ENCODE peak calls at places on chromosome 22, in four cellular contexts. V is PC-3, R is upper lobe of right lung, J is sigmoid colon. Z is an unnamed sample. For H3K36me3, the result is how much of the 10 kb centered on the place peaks cover.

GRCh38 chr22:38080847-38081635 is 2.9 kb downstream of the SLC16A8 start:
- DNase-seq in V (peak), J (no peak), R (no peak), Z (no peak)

GRCh38 chr22:46053563-46054090 is 76.7 kb upstream of the WNT7B start:
- DNase-seq in J (peak), R (peak), V (peak), Z (peak)

GRCh38 chr22:22753526-22754267 is 109.3 kb downstream of the GGTLC2 start:
- DNase-seq in V (peak), R (no peak), J (no peak), Z (peak)

GRCh38 chr22:38657248-38657909 is 941 bp downstream of the CBY1 start:
- DNase-seq in V (peak), J (no peak), R (no peak), Z (peak)

GRCh38 chr22:43835736-43836135 is 23.6 kb upstream of the EFCAB6 start:
- DNase-seq in R (no peak), J (no peak), V (no peak), Z (no peak)

GRCh38 chr22:23128269-23129108 is 13.3 kb downstream of the RSPH14 start:
- DNase-seq in R (no peak), V (peak), J (peak), Z (peak)

GRCh38 chr22:48883211-48883960 is 944.3 kb downstream of the BRD1 start:
- DNase-seq in V (no peak), R (peak), J (peak), Z (no peak)

GRCh38 chr22:47207846-47208554 is 445.6 kb downstream of the TBC1D22A start:
- DNase-seq in V (no peak), R (no peak), J (peak), Z (no peak)

GRCh38 chr22:49229483-49230193 is 598.0 kb downstream of the BRD1 start:
- DNase-seq in V (no peak), R (no peak), J (no peak), Z (no peak)

GRCh38 chr22:17627961-17628303 is 617 bp downstream of the ATP6V1E1 start:
- DNase-seq in V (no peak), J (no peak), R (no peak), Z (no peak)

GRCh38 chr22:38109391-38110000 is 988 bp downstream of the BAIAP2L2 start:
- DNase-seq in R (no peak), V (no peak), J (no peak), Z (no peak)

GRCh38 chr22:17501679-17502285 is 61.5 kb upstream of the SLC25A18 start:
- DNase-seq in J (no peak), V (peak), R (no peak), Z (peak)

GRCh38 chr22:33513388-33514336 is 406.6 kb downstream of the LARGE1 start:
- DNase-seq in J (no peak), R (no peak), V (peak), Z (no peak)

GRCh38 chr22:22930571-22931556 is 43.2 kb downstream of the IGLL5 start:
- DNase-seq in J (no peak), V (no peak), R (no peak), Z (no peak)

GRCh38 chr22:48734961-48735360 is 1092.7 kb downstream of the BRD1 start:
- DNase-seq in R (peak), V (no peak), J (no peak), Z (no peak)

GRCh38 chr22:21657361-21658118 is 8.3 kb upstream of the PPIL2 start:
- DNase-seq in J (no peak), R (peak), V (peak), Z (peak)

GRCh38 chr22:33455036-33455435 is 396.9 kb upstream of the SYN3 start:
- DNase-seq in J (no peak), R (no peak), V (no peak), Z (no peak)

GRCh38 chr22:44710474-44711235 is 8.7 kb downstream of the PRR5 start:
- DNase-seq in J (no peak), R (no peak), V (no peak), Z (no peak)

GRCh38 chr22:28627791-28628190 is 51.8 kb downstream of the TTC28 start:
- DNase-seq in J (no peak), V (no peak), R (no peak), Z (no peak)

GRCh38 chr22:47994899-47995573 is 1232.6 kb downstream of the TBC1D22A start:
- DNase-seq in R (no peak), J (no peak), V (no peak), Z (no peak)

GRCh38 chr22:46280999-46281623 is 13.3 kb downstream of the TTC38 start:
- DNase-seq in R (peak), V (no peak), J (peak), Z (no peak)

GRCh38 chr22:26767351-26767970 is 110.1 kb downstream of the MIAT start:
- DNase-seq in V (no peak), J (no peak), R (no peak), Z (no peak)

GRCh38 chr22:26763633-26764295 is 106.4 kb downstream of the MIAT start:
- DNase-seq in R (no peak), V (peak), J (no peak), Z (no peak)

GRCh38 chr22:26766510-26767350 is 109.3 kb downstream of the MIAT start:
- DNase-seq in V (no peak), J (no peak), R (no peak), Z (no peak)

GRCh38 chr22:26757496-26757895 is 100.1 kb downstream of the MIAT start:
- DNase-seq in V (no peak), R (no peak), J (no peak), Z (no peak)

DNA sequence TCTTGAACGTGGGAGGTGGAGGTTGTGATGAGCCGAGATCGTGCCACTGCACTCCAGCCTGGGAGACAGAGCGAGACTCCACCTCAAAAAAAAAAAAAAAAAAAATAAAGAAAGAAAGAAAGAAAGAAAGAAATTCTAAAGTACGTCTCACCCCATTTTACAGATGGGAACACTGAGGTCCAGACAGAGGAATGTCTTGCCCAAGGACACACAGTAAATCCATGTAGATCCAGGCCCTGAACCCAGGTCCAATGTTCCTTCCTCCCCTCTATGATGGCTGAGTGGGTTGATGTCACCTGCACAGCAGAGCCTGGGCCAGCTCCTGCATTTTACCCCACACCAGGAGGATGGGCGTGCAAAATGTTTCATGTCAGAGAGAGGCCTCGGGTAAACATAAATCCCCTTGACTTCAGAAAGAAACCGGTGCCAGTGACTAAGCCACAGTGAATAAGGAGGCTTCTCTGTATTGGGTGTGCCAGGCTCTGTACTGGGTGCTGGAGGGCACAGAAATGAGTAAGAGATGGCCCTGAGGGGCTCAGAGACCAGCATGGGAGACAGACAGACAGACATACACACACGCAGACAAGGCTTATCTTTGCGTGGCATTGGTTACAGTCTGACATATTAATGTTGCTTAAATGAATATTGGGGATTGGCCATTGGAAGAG is 105.2 kb downstream of the MIAT start:
- DNase-seq in V (no peak), R (no peak), J (no peak), Z (no peak)
- H3K36me3 ChIP-seq in V (under half), R (under half), J (under half), Z (under half)

GRCh38 chr22:26462971-26463661 is 20.5 kb downstream of the HPS4 start:
- DNase-seq in J (no peak), V (no peak), R (no peak), Z (no peak)

GRCh38 chr22:26463688-26464087 is 19.9 kb downstream of the HPS4 start:
- DNase-seq in V (no peak), R (no peak), J (no peak), Z (no peak)

GRCh38 chr22:26460202-26460601 is 23.4 kb downstream of the HPS4 start:
- DNase-seq in R (no peak), V (no peak), J (no peak), Z (no peak)

GRCh38 chr22:26462051-26462450 is 21.5 kb downstream of the HPS4 start:
- DNase-seq in J (no peak), V (no peak), R (no peak), Z (no peak)

GRCh38 chr22:26461188-26461810 is 22.3 kb downstream of the HPS4 start:
- DNase-seq in R (no peak), J (no peak), V (peak), Z (peak)
- H3K36me3 ChIP-seq in R (half or more), J (half or more), V (under half), Z (half or more)

GRCh38 chr22:40789131-40789530 is 30.0 kb downstream of the SLC25A17 start:
- DNase-seq in J (no peak), R (no peak), V (no peak), Z (no peak)

GRCh38 chr22:40792451-40792850 is 26.7 kb downstream of the SLC25A17 start:
- DNase-seq in V (no peak), J (no peak), R (no peak), Z (no peak)

GRCh38 chr22:40791241-40791640 is 27.9 kb downstream of the SLC25A17 start:
- DNase-seq in V (no peak), J (no peak), R (no peak), Z (peak)
- H3K36me3 ChIP-seq in V (under half), J (under half), R (under half), Z (under half)

GRCh38 chr22:36321797-36322601 is 65.8 kb downstream of the MYH9 start:
- DNase-seq in J (no peak), V (no peak), R (no peak), Z (no peak)
- H3K36me3 ChIP-seq in J (half or more), V (half or more), R (half or more), Z (half or more)

DNA sequence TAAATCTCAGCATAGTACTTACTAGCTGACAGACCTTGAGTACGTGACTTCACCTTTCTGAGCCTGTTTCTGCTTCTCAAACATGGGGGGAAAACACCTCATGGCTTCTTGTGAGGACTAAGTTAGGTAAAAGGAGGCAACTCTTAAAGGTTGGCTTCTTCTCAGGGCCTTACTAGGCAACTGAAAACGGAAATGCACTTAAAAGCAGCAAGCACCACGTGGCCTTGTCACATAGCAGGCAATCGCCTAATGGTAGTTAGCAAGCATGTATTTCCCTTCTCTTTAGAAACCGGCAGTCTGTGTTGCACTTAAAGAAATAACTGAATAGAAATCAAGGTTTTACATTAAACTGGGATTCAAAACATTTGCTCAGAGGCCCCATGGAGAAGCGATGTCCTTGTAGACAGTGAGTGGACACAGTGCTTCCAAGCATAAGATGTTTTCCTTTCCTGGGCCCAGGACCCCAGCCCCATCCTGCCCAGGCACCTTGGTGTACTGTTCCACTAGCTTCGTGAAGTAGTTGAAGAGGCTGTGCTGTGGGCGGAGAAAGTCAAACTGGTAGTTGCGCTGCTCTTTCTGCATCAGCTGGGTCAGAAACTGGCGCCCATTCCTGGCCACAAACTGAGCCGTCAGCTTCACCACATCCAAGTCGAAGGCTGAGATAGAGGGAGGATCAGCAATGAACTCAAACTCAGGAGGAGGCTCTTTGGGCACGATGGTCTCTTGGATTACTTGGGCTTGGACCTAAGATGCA is 12.1 kb downstream of the SF3A1 start:
- DNase-seq in J (no peak), V (no peak), R (no peak), Z (no peak)
- H3K36me3 ChIP-seq in J (half or more), V (half or more), R (half or more), Z (half or more)

GRCh38 chr22:31446208-31446607 is 43.4 kb downstream of the EIF4ENIF1 start:
- DNase-seq in V (no peak), R (no peak), J (no peak), Z (no peak)

GRCh38 chr22:31442768-31443489 is 43.5 kb downstream of the DRG1 start:
- DNase-seq in R (no peak), V (no peak), J (no peak), Z (no peak)

GRCh38 chr22:31445642-31446041 is 44.0 kb downstream of the EIF4ENIF1 start:
- DNase-seq in R (no peak), J (no peak), V (no peak), Z (no peak)

GRCh38 chr22:31441652-31442051 is 42.2 kb downstream of the DRG1 start:
- DNase-seq in V (no peak), R (no peak), J (no peak), Z (no peak)

DNA sequence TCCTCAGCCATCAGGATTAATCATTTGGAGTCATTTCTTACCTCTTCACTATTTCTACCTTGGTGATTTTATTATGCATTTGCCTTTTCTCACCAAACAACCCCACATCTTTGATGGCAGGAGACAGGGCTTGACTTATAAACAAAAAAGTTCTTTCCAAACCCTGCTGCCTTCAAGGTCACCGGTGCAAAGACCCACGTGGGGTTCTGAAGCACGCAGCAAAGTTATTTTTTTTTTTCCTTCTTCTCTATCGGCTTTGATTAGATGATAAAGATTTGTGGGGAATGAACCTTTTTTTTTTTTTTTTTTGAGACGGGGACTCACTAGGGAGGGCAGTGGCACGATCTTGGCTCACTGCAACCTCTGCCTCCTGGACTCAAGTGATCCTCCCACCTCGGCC is 44.1 kb downstream of the DRG1 start:
- DNase-seq in R (no peak), V (no peak), J (no peak), Z (no peak)
- H3K36me3 ChIP-seq in R (half or more), V (under half), J (half or more), Z (half or more)

DNA sequence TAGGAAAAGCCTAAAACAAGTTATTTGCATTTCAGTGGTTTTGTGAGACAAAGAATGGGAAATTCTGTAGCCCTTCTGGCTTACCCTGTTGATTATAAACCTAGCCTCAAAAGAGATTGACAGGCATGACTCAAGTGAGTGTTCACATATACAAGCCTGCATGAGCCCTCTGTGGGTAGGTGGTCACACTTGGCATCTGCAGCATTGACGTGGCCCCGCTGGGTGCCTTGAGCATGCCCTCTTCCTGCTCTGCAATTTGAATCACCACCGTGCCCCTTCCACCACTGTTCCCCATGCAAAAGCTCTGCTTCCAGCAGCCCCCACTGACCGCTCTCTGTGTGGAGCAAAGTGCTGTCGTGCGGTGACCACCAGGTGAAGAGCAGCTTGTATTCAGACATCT is 21.0 kb upstream of the ADSL start:
- DNase-seq in V (no peak), R (no peak), J (no peak), Z (no peak)
- H3K36me3 ChIP-seq in V (under half), R (half or more), J (under half), Z (under half)

GRCh38 chr22:19376971-19377370 is 54.6 kb downstream of the HIRA start:
- DNase-seq in J (peak), R (no peak), V (no peak), Z (no peak)
- H3K36me3 ChIP-seq in J (half or more), R (half or more), V (under half), Z (half or more)

DNA sequence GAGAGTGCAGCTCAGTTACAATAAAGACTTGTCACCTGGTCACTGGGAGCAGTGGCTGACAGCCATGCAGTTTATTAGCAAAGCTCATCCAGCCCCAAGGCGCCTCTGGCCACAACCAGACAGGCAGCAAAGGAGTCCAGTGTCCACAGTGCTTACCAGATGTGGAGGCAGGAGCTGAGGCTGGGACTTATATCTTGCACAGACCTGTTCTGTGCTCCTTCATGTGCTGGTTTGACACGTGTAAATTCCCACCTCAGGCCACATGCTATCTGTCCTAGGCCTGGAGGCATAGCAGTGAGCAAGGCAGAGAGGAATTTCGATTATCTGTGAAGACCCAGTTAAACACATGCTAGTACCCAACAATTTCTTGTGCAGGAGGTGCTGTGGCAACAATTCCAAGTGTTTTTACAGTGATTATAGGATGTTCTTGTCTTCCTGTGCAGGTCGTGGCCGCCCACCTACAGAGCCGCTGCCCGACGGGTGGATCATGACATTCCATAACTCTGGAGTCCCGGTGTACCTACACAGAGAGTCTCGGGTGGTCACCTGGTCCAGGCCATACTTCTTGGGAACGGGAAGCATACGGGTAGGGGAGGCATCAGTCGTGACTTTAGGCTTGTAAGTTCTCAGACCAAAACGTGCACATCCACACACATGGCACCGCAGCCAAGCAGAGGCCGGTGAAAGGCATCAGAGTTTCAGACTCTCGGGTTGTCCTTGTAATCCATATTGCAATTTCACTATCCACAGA is 9.4 kb downstream of the DGCR8 start:
- DNase-seq in J (no peak), V (no peak), R (no peak), Z (no peak)
- H3K36me3 ChIP-seq in J (half or more), V (half or more), R (half or more), Z (half or more)

DNA sequence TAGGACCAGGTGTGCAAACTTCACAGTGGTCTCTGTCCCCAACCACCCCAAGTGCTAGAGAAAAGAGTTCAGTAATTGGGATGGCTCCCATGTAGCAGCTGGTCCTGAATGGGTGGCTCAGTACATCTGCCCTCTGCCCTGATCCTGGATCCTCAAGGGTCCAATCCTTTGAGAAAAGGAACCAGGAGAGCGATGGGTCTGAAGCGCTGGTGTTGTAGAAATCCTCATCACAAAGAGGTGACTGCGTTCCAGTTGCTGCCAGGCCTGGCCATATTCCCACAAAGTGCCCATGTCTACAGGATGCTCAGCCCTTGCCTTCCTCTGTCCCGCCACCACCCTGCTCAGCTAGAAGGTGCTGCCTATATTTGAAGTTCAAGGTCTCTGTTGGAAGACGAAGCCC is 6.2 kb upstream of the C22orf39 start:
- DNase-seq in J (no peak), R (no peak), V (no peak), Z (no peak)
- H3K36me3 ChIP-seq in J (half or more), R (half or more), V (under half), Z (half or more)

Z was measured in HAP-1.